ENCODE peak calls at places on chromosomes 2 and 18, in seven cellular contexts. D, O, J, M, S, N and Q are unnamed samples.

GRCh38 chr2:72012886-72013574 is 134.6 kb downstream of the CYP26B1 start:
- DNase-seq in D (peak), O (peak), J (no peak), M (peak), S (peak), N (no peak), Q (peak)

GRCh38 chr2:16207151-16207550 is 266.8 kb downstream of the MYCN start:
- DNase-seq in D (no peak), O (no peak), J (no peak), M (no peak), S (no peak), N (no peak), Q (no peak)

GRCh38 chr2:11692966-11693521 is 23.0 kb upstream of the NTSR2 start:
- DNase-seq in D (peak), O (no peak), J (peak), M (peak), S (peak), N (peak), Q (peak)

GRCh38 chr18:31965331-31965970 is 22.5 kb upstream of the TRAPPC8 start:
- DNase-seq in D (no peak), O (no peak), J (no peak), M (no peak), S (no peak), N (no peak), Q (no peak)

GRCh38 chr2:100270381-100271146 is 51.7 kb downstream of the LONRF2 start:
- DNase-seq in D (no peak), O (peak), J (no peak), M (peak), S (no peak), N (no peak), Q (no peak)

GRCh38 chr18:46755315-46756171 is 1.3 kb downstream of the ST8SIA5 start:
- DNase-seq in D (no peak), O (no peak), J (no peak), M (no peak), S (no peak), N (no peak), Q (no peak)

GRCh38 chr18:63683152-63683551 is 19.6 kb upstream of the SERPINB11 start:
- DNase-seq in D (peak), O (no peak), J (peak), M (no peak), S (peak), N (no peak), Q (peak)

GRCh38 chr2:166764216-166764615 is 124.1 kb upstream of the XIRP2 start:
- DNase-seq in D (no peak), O (no peak), J (no peak), M (no peak), S (no peak), N (no peak), Q (no peak)

GRCh38 chr2:120444691-120445240 is 98.8 kb downstream of the INHBB start:
- DNase-seq in D (no peak), O (no peak), J (no peak), M (no peak), S (no peak), N (no peak), Q (no peak)

GRCh38 chr2:46241344-46241743 is 55.9 kb upstream of the EPAS1 start:
- DNase-seq in D (peak), O (no peak), J (peak), M (no peak), S (peak), N (no peak), Q (no peak)

GRCh38 chr2:110869472-110870446 is 137.4 kb downstream of the ACOXL start:
- DNase-seq in D (peak), O (no peak), J (no peak), M (no peak), S (peak), N (peak), Q (no peak)

GRCh38 chr18:32208012-32208411 is 18.2 kb downstream of the MEP1B start:
- DNase-seq in D (no peak), O (no peak), J (no peak), M (no peak), S (no peak), N (no peak), Q (peak)

GRCh38 chr2:171837736-171838135 is 56.3 kb downstream of the SLC25A12 start:
- DNase-seq in D (no peak), O (no peak), J (no peak), M (no peak), S (peak), N (no peak), Q (no peak)

GRCh38 chr2:63057249-63058148 is 6.9 kb downstream of the OTX1 start:
- DNase-seq in D (no peak), O (no peak), J (no peak), M (no peak), S (no peak), N (no peak), Q (no peak)

GRCh38 chr2:17646096-17646554 is 105.6 kb downstream of the VSNL1 start:
- DNase-seq in D (peak), O (no peak), J (peak), M (no peak), S (peak), N (peak), Q (peak)

GRCh38 chr2:119366161-119366648 is 429 bp downstream of the C2orf76 start:
- DNase-seq in D (no peak), O (no peak), J (peak), M (no peak), S (peak), N (peak), Q (peak)

GRCh38 chr18:78976697-78977626 is 2.7 kb upstream of the SALL3 start:
- DNase-seq in D (no peak), O (no peak), J (no peak), M (no peak), S (no peak), N (no peak), Q (no peak)

GRCh38 chr2:17800219-17800618 is 16.0 kb upstream of the MSGN1 start:
- DNase-seq in D (peak), O (no peak), J (peak), M (no peak), S (no peak), N (no peak), Q (peak)

GRCh38 chr2:70374616-70375015 is 72.7 kb upstream of the FAM136A start:
- DNase-seq in D (no peak), O (no peak), J (no peak), M (no peak), S (no peak), N (no peak), Q (no peak)

GRCh38 chr2:159201321-159202063 is 85.0 kb downstream of the WDSUB1 start:
- DNase-seq in D (peak), O (no peak), J (peak), M (no peak), S (peak), N (no peak), Q (no peak)